ENCODE peak calls at places on chromosomes 2 and 18, in eight cellular contexts. B, S, G, Y, F, I, L and V are unnamed samples.

GRCh38 chr2:73112026-73112912 is 479 bp downstream of the RAB11FIP5 start:
- DNase-seq in G (peak), B (peak), S (peak), I (no peak), F (no peak), Y (peak), L (peak), V (no peak)

GRCh38 chr2:41933585-41934322 is 114.1 kb upstream of the PKDCC start:
- DNase-seq in L (no peak), F (no peak), Y (peak), B (no peak), I (no peak), S (peak), G (peak), V (no peak)

GRCh38 chr2:113225505-113226259 is 51.9 kb downstream of the PSD4 start:
- DNase-seq in B (no peak), G (peak), S (no peak), I (peak), Y (no peak), F (no peak), L (peak), V (no peak)

GRCh38 chr2:72094701-72095100 is 53.0 kb downstream of the CYP26B1 start:
- DNase-seq in B (no peak), L (no peak), I (no peak), G (no peak), Y (no peak), S (no peak), F (no peak), V (no peak)

GRCh38 chr18:79799619-79800352 is 2.0 kb downstream of the KCNG2 start:
- DNase-seq in Y (no peak), B (no peak), G (no peak), F (no peak), L (no peak), S (no peak), I (no peak), V (no peak)

GRCh38 chr2:9178905-9179571 is 27.6 kb upstream of the ASAP2 start:
- DNase-seq in F (no peak), B (no peak), S (peak), I (peak), L (peak), Y (peak), G (peak), V (no peak)

GRCh38 chr2:217951521-217952247 is 51.1 kb downstream of the TNS1 start:
- DNase-seq in S (no peak), Y (no peak), G (no peak), B (no peak), F (no peak), I (no peak), L (peak), V (no peak)

GRCh38 chr18:64164883-64165282 is 16.0 kb upstream of the LINC00305 start:
- DNase-seq in L (no peak), Y (no peak), I (no peak), S (no peak), B (no peak), F (no peak), G (no peak), V (no peak)

GRCh38 chr18:10003866-10004265 is 90.0 kb downstream of the VAPA start:
- DNase-seq in S (no peak), Y (no peak), F (no peak), I (no peak), B (no peak), L (no peak), G (no peak), V (no peak)

GRCh38 chr2:102975996-102976636 is 214.3 kb downstream of the TMEM182 start:
- DNase-seq in I (no peak), Y (peak), B (peak), S (peak), F (no peak), L (peak), G (peak), V (peak)

GRCh38 chr2:31694444-31694843 is 113.7 kb upstream of the SRD5A2 start:
- DNase-seq in G (peak), S (peak), B (no peak), L (no peak), I (no peak), Y (peak), F (no peak), V (no peak)
- TF ChIP-seq CTCF in G (no peak), S (peak), B (no peak), L (peak), I (no peak), Y (peak), F (no peak), V (peak)

GRCh38 chr2:241858206-241859016 is at the start of gene PDCD1:
- DNase-seq in Y (no peak), S (peak), L (peak), B (peak), G (no peak), F (no peak), I (no peak), V (no peak)
- H3K4me3 ChIP-seq in Y (no peak), S (peak), L (no peak), B (no peak), G (no peak), F (peak), I (no peak), V (no peak)

GRCh38 chr2:164661349-164661748 is 40.1 kb upstream of the GRB14 start:
- DNase-seq in S (no peak), F (no peak), B (no peak), Y (peak), G (peak), L (no peak), I (no peak), V (no peak)

GRCh38 chr2:164657129-164657528 is 35.8 kb upstream of the GRB14 start:
- DNase-seq in S (no peak), I (no peak), G (no peak), F (no peak), Y (peak), L (no peak), B (no peak), V (no peak)

GRCh38 chr2:164655336-164655735 is 34.1 kb upstream of the GRB14 start:
- DNase-seq in Y (peak), G (no peak), L (no peak), B (no peak), I (no peak), S (no peak), F (no peak), V (no peak)

GRCh38 chr2:164651361-164651760 is 30.1 kb upstream of the GRB14 start:
- DNase-seq in F (no peak), L (no peak), I (no peak), G (no peak), S (no peak), Y (no peak), B (no peak), V (no peak)

GRCh38 chr2:164655750-164656149 is 34.5 kb upstream of the GRB14 start:
- DNase-seq in I (no peak), Y (no peak), S (peak), G (no peak), F (no peak), B (no peak), L (no peak), V (no peak)
- TF ChIP-seq CTCF in I (no peak), Y (peak), S (peak), G (no peak), F (no peak), B (no peak), L (no peak), V (no peak)

GRCh38 chr2:17877811-17878221 is 651 bp upstream of the KCNS3 start:
- DNase-seq in I (peak), G (no peak), F (no peak), S (peak), B (peak), L (no peak), Y (peak), V (no peak)
- H3K4me3 ChIP-seq in I (peak), G (peak), F (peak), S (peak), B (peak), L (peak), Y (peak), V (peak)

DNA sequence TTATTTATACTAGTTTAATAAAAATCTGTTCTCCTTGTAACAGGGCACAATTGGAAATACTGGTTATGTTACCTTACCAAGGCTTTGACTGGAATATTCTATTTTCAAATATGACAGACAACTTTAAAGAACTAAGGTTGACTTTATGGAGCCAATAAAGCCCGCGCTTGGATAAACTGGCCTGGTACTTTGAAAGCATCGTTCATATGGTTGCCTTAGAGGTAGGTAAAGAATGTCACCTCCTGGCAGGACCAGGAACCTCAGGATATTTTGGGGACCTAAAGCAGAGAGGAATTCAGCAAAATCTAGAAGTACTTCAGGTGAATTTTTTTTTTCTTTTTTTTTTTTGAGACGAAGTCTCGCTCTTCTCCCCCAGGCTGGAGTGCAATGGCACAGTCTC is 71.2 kb upstream of the CREB1 start:
- DNase-seq in B (no peak), Y (no peak), G (no peak), F (no peak), L (no peak), I (no peak), S (no peak), V (no peak)
- TF ChIP-seq CTCF in B (peak), Y (peak), G (no peak), F (no peak), L (no peak), I (no peak), S (no peak), V (peak)

GRCh38 chr2:219530048-219530963 is 13.3 kb downstream of the CHPF start:
- DNase-seq in S (peak), Y (peak), L (peak), B (peak), G (peak), F (peak), I (peak), V (no peak)
- H3K4me3 ChIP-seq in S (no peak), Y (no peak), L (no peak), B (no peak), G (no peak), F (no peak), I (no peak), V (no peak)

GRCh38 chr2:21277340-21277739 is 153.6 kb downstream of the TDRD15 start:
- DNase-seq in F (no peak), Y (no peak), S (no peak), L (no peak), G (no peak), B (no peak), I (no peak), V (no peak)
- TF ChIP-seq CTCF in F (no peak), Y (no peak), S (no peak), L (no peak), G (no peak), B (no peak), I (no peak), V (no peak)

DNA sequence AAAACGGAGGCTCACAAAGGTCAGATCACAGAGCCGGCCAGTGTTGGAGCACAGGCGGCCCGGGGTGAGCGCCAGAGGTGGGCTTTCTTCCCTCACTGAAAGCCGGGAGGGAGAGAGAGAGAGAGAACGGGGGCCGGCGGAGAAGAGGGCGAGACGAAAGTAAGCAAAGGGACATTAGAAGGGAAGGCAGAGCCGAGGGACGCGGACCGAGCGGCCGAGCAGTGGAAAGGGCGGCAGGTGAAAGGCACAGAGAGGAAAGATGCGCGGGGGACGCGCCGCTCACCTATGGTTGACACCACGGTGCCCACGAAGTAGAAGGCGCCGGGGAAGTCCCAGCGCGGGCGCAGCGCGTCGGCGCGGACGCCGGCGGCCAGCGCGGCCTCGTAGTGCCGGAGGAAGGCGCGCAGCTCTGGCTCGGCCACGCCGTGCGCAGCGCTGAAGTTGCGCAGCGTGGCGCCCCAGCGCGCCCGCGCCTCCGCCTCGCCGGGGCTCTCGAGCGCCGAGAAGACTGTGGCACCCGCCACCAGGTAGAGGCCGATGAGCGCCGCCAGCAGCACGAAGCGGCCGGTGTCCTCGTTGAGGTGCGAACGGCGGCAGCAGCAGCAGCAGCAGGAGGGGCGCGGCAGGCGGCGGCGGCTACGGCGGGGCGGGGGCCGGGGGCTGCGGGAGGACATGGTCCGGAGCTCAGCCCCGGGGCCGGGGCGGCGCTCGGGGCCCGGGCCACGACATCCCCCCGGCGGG is 166.9 kb downstream of the MSH2 start:
- DNase-seq in L (no peak), F (no peak), B (peak), G (no peak), S (peak), Y (peak), I (no peak), V (no peak)
- H3K4me3 ChIP-seq in L (no peak), F (no peak), B (peak), G (no peak), S (no peak), Y (no peak), I (peak), V (no peak)